ENCODE peak calls at places on chromosomes 13 and 19, in four cellular contexts. E is mammary epithelial cell, O is psoas muscle, J is NCI-H146. Z is an unnamed sample.

GRCh38 chr19:47765522-47766358 is 12.8 kb upstream of the SELENOW start:
- DNase-seq in E (peak), O (peak), J (peak), Z (peak)

GRCh38 chr19:41869374-41869955 is 7.6 kb upstream of the CD79A start:
- DNase-seq in E (no peak), O (peak), J (peak), Z (peak)

GRCh38 chr13:48144413-48145035 is 49.6 kb upstream of the MED4 start:
- DNase-seq in E (no peak), O (no peak), J (no peak), Z (no peak)

GRCh38 chr19:12872255-12872654 is 9.0 kb downstream of the DNASE2 start:
- DNase-seq in E (no peak), O (no peak), J (no peak), Z (no peak)

GRCh38 chr13:105979586-105979985 is 555.9 kb downstream of the EFNB2 start:
- DNase-seq in E (peak), O (no peak), J (peak), Z (peak)

GRCh38 chr19:15964231-15964630 is 15.4 kb downstream of the OR10H4 start:
- DNase-seq in E (no peak), O (no peak), J (no peak), Z (no peak)

GRCh38 chr13:23695196-23695595 is 125.0 kb downstream of the TNFRSF19 start:
- DNase-seq in E (no peak), O (peak), J (no peak), Z (no peak)

GRCh38 chr13:113115363-113116205 is 7.0 kb upstream of the F10 start:
- DNase-seq in E (no peak), O (no peak), J (no peak), Z (no peak)

GRCh38 chr19:3778899-3779723 is 7.1 kb downstream of the MATK start:
- DNase-seq in E (no peak), O (no peak), J (peak), Z (no peak)

GRCh38 chr19:2602391-2603181 is 99.9 kb downstream of the GNG7 start:
- DNase-seq in E (peak), O (peak), J (no peak), Z (no peak)

GRCh38 chr19:43634877-43635560 is 4.6 kb downstream of the CADM4 start:
- DNase-seq in E (no peak), O (no peak), J (no peak), Z (no peak)

GRCh38 chr13:46622918-46623256 is 69.9 kb downstream of the LRCH1 start:
- DNase-seq in E (peak), O (no peak), J (no peak), Z (peak)

GRCh38 chr19:31356587-31357314 is 7.5 kb upstream of the TSHZ3 start:
- DNase-seq in E (no peak), O (peak), J (no peak), Z (no peak)

GRCh38 chr13:36766295-36766694 is 52.7 kb upstream of the RFXAP start:
- DNase-seq in E (peak), O (no peak), J (no peak), Z (no peak)

GRCh38 chr19:14511245-14511625 is 7.0 kb downstream of the DNAJB1 start:
- DNase-seq in E (no peak), O (no peak), J (no peak), Z (no peak)

GRCh38 chr13:40528881-40529280 is 137.6 kb downstream of the FOXO1 start:
- DNase-seq in E (no peak), O (no peak), J (no peak), Z (no peak)

GRCh38 chr19:47633996-47634395 is 25.1 kb downstream of the BICRA start:
- DNase-seq in E (no peak), O (no peak), J (no peak), Z (no peak)

GRCh38 chr19:35712910-35713845 is 4.6 kb upstream of the KMT2B start:
- DNase-seq in E (no peak), O (no peak), J (no peak), Z (no peak)